ENCODE peak calls at places on chromosomes 12 and 14, in six cellular contexts. X, L, S, R, V and E are unnamed samples.
A peak's percentile ranks its signal among the peaks of the same experiment; 100 is the strongest.

GRCh38 chr14:94173471-94173884 is 644 bp upstream of the PPP4R4 start:
- DNase-seq in X (no peak), S (no peak), R (no peak), L (no peak), V (no peak), E (peak; percentile 12)

GRCh38 chr14:60631842-60632241 is 17.4 kb downstream of the SIX1 start:
- DNase-seq in V (no peak), R (no peak), L (no peak), S (no peak), X (no peak), E (no peak)

GRCh38 chr12:49339464-49339861 is 2.5 kb upstream of the C1QL4 start:
- DNase-seq in X (no peak), L (peak; percentile 44), V (no peak), R (no peak), S (no peak), E (no peak)

GRCh38 chr14:40476005-40476404 is 1043.8 kb upstream of the FBXO33 start:
- DNase-seq in V (no peak), S (no peak), R (no peak), X (no peak), L (no peak), E (no peak)

GRCh38 chr12:52455818-52456217 is 3.9 kb upstream of the KRT6B start:
- DNase-seq in X (no peak), L (no peak), R (no peak), S (no peak), V (no peak), E (no peak)

GRCh38 chr14:84708865-84709264 is 821.1 kb upstream of the FLRT2 start:
- DNase-seq in L (no peak), S (no peak), X (no peak), V (no peak), R (no peak), E (no peak)

GRCh38 chr14:105493921-105494605 is 3.0 kb downstream of the TEDC1 start:
- DNase-seq in S (peak; percentile 20), L (no peak), R (no peak), X (no peak), V (no peak), E (no peak)

GRCh38 chr12:288687-289086 is 26.1 kb upstream of the SLC6A13 start:
- DNase-seq in V (peak; percentile 86), R (no peak), L (no peak), S (no peak), X (no peak), E (peak; percentile 19)

GRCh38 chr14:100621806-100622205 is 34.6 kb upstream of the BEGAIN start:
- DNase-seq in S (no peak), L (peak; percentile 45), X (no peak), R (no peak), V (no peak), E (no peak)

GRCh38 chr12:118874698-118875548 is 106.4 kb upstream of the SRRM4 start:
- DNase-seq in V (no peak), R (peak; percentile 65), X (peak; percentile 68), S (peak; percentile 90), L (peak; percentile 92), E (no peak)

GRCh38 chr12:42660968-42661937 is 71.7 kb upstream of the PRICKLE1 start:
- DNase-seq in L (no peak), X (no peak), S (no peak), V (no peak), R (no peak), E (no peak)

GRCh38 chr14:20417250-20418186 is 4.2 kb upstream of the TEP1 start:
- DNase-seq in R (no peak), V (no peak), S (no peak), X (no peak), L (no peak), E (no peak)

GRCh38 chr12:47851303-47851952 is 31.7 kb upstream of the HDAC7 start:
- DNase-seq in L (no peak), X (no peak), R (no peak), S (peak; percentile 23), V (no peak), E (no peak)

GRCh38 chr12:54388214-54389138 is 3.9 kb upstream of the ZNF385A start:
- DNase-seq in S (no peak), V (no peak), L (peak; percentile 83), X (no peak), R (no peak), E (no peak)

GRCh38 chr12:93911436-93911835 is 234.3 kb downstream of the CRADD start:
- DNase-seq in V (peak; percentile 47), L (no peak), X (no peak), R (no peak), S (no peak), E (peak; percentile 35)

GRCh38 chr14:34301107-34301734 is 160.8 kb downstream of the SPTSSA start:
- DNase-seq in L (peak; percentile 66), X (peak; percentile 52), S (no peak), V (peak; percentile 12), R (no peak), E (peak; percentile 57)

GRCh38 chr12:131115766-131116165 is 162.1 kb downstream of the ADGRD1 start:
- DNase-seq in L (no peak), S (no peak), X (no peak), R (no peak), V (no peak), E (no peak)

DNA sequence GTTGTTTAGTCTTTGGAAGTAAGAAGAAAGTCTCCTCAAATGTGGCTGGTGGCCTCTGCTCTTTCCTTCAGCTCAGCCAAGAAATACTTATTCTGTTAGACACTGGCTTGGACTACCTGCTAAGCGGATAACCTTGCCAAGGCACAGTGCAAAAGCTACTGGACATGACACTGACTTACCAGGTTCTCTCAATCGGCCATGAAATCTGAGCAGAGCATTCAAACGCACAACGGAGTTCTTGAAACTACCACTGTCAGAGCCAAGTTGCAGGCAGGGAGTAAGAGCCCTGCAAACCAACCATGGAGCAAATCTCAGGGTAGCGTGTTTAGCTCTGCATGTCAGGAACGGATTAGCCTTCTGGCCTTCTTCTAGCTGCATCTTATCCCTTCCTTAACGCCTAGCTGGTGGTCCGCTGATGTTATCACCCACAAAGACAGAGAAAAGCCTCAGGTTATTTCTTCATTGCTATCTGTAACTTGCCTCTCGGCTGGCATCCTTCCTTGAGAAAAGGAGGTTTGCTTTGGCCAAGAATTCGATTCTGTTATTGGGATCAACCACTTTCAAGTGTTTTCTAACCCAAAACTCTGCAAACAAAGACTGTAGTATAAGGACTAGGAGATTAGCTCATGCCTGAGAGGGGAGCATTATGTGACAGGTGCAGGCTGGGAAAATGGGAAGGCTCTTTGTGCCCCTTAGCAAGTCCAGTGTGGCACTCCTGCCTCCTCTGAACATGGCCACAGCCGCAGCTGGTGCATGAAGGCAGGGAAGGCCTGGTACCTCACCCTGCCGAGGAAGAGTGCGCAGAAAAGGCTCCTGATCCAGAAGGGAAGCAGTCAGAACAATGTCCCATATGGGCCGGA is 223.4 kb downstream of the GLT1D1 start:
- DNase-seq in X (no peak), L (peak; percentile 62), S (no peak), V (no peak), R (no peak), E (no peak)
- H2BK15ac ChIP-seq in X (no peak overlapping the region), L (no peak overlapping the region), S (no peak overlapping the region), V (no peak overlapping the region), R (no peak overlapping the region), E (no peak overlapping the region)

DNA sequence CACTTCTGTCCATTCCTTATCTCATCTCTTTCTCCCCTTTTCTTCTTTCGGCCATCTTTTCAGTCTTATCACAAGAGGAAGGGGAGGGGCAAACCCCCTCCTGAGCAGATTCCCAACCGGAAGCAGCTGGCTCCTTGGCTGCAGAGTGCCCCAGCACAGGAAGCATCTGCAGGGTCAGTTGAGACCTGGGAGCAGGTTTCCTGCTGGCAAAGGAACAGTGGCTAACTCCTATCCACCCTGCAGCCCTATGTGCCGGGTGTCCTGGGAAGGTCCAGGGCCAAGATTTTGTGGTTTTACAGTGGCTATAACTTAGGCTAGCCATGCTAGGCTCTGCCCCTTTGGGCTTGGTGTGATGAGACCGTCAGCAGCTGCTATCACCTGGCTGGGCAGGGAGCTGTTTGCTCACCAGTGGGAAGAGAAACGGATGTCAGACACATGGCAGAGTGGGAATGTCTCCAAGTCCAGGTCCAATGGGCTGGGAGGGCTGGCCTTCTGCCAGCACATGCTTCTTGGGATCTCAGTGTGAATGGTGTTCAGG is 40.4 kb downstream of the SH2B3 start:
- DNase-seq in L (peak; percentile 87), V (peak; percentile 62), R (no peak), X (no peak), S (peak; percentile 70), E (peak; percentile 79)
- H3K4me2 ChIP-seq in L (no peak overlapping the region), V (no peak overlapping the region), R (no peak overlapping the region), X (no peak overlapping the region), S (no peak overlapping the region), E (no peak overlapping the region)

GRCh38 chr14:68084256-68084655 is 264.7 kb downstream of the RAD51B start:
- DNase-seq in S (no peak), L (peak; percentile 36), R (no peak), X (no peak), V (peak; percentile 45), E (peak; percentile 58)

GRCh38 chr14:68082698-68083291 is 263.2 kb downstream of the RAD51B start:
- DNase-seq in V (no peak), X (no peak), S (no peak), R (no peak), L (no peak), E (no peak)

GRCh38 chr14:68079941-68080697 is 260.5 kb downstream of the RAD51B start:
- DNase-seq in R (no peak), V (peak; percentile 47), L (no peak), X (no peak), S (no peak), E (peak; percentile 55)

GRCh38 chr14:68085742-68086141 is 266.2 kb downstream of the RAD51B start:
- DNase-seq in S (no peak), L (no peak), V (no peak), R (no peak), X (no peak), E (no peak)

DNA sequence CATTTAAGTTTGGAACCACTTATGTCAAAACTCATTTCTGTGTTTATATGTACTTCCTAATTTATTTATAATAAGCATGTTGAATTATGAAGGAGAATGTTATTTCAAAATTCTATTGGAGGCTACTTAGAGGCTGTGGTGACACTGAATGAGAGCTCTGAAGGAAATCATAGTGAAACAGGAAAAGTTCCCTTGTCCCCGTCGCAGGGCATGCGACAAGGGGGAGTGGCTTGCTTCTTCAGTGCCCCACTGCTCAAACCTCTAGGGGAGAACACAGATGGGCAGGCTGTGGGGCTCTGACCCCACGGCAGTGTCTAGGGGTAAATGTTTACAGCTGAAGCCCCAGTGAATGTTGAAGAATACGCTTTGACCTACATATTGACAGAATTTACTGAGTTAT is 261.9 kb downstream of the RAD51B start:
- DNase-seq in L (no peak), S (no peak), V (no peak), R (no peak), X (no peak), E (no peak)
- H2BK15ac ChIP-seq in L (no peak overlapping the region), S (no peak overlapping the region), V (no peak overlapping the region), R (no peak overlapping the region), X (no peak overlapping the region), E (no peak overlapping the region)

DNA sequence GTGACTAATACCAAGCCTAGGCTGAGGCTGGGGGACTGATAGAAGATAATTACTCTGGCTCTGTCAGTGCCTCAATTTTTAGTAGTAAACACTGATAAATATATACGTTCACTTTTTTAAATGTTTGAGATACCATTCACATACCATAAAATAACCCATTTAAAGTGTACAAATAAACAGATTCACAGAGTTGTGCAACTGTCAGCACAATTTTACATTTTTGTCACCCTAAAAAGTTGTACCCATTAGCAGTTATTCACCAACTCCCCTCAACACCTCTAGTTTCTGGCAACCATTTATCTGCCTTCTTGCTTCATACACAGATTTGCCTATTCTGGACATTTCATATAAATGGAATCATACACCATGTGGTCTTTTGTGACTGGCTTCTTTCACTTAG is 15.1 kb downstream of the PPP1R12A start:
- DNase-seq in R (no peak), S (no peak), L (no peak), X (no peak), V (no peak), E (no peak)
- H3K4me2 ChIP-seq in R (no peak overlapping the region), S (no peak overlapping the region), L (no peak overlapping the region), X (no peak overlapping the region), V (no peak overlapping the region), E (no peak overlapping the region)